ENCODE peak calls at places on chromosome 18, in four cellular contexts. X, M, Z and U are unnamed samples. For H3K4me1, the result is how much of the 10 kb centered on the place peaks cover.

GRCh38 chr18:58793361-58793760 is 71.3 kb upstream of the ZNF532 start:
- DNase-seq in X (peak), M (peak), Z (no peak), U (no peak)

GRCh38 chr18:4040391-4041172 is 414.5 kb downstream of the DLGAP1 start:
- DNase-seq in X (no peak), M (no peak), Z (no peak), U (peak)

GRCh38 chr18:23689031-23689615 is at the start of gene LAMA3:
- DNase-seq in X (peak), M (no peak), Z (peak), U (peak)

GRCh38 chr18:5073026-5073944 is 123.8 kb downstream of the AKAIN1 start:
- DNase-seq in X (peak), M (peak), Z (peak), U (peak)

GRCh38 chr18:71902482-71902881 is 641.7 kb downstream of the CBLN2 start:
- DNase-seq in X (no peak), M (no peak), Z (no peak), U (no peak)

GRCh38 chr18:6056171-6056932 is 161.0 kb upstream of the TMEM200C start:
- DNase-seq in X (peak), M (peak), Z (no peak), U (no peak)

GRCh38 chr18:32349728-32350395 is 120.8 kb downstream of the GAREM1 start:
- DNase-seq in X (peak), M (peak), Z (no peak), U (peak)

GRCh38 chr18:77065221-77065981 is 67.2 kb downstream of the MBP start:
- DNase-seq in X (peak), M (peak), Z (no peak), U (no peak)

GRCh38 chr18:25171334-25171733 is 180.6 kb downstream of the ZNF521 start:
- DNase-seq in X (no peak), M (no peak), Z (no peak), U (no peak)

GRCh38 chr18:57273194-57273593 is 79.2 kb upstream of the ST8SIA3 start:
- DNase-seq in X (no peak), M (no peak), Z (no peak), U (no peak)

GRCh38 chr18:25111382-25112070 is 240.4 kb downstream of the ZNF521 start:
- DNase-seq in X (no peak), M (peak), Z (no peak), U (no peak)

GRCh38 chr18:57776767-57777166 is 26.3 kb downstream of the ATP8B1 start:
- DNase-seq in X (no peak), M (peak), Z (no peak), U (peak)

GRCh38 chr18:31199190-31199769 is 36.6 kb upstream of the DSC1 start:
- DNase-seq in X (no peak), M (no peak), Z (no peak), U (no peak)

GRCh38 chr18:27763936-27764335 is 413.0 kb downstream of the CDH2 start:
- DNase-seq in X (no peak), M (no peak), Z (no peak), U (no peak)

GRCh38 chr18:51569153-51569552 is 371.7 kb upstream of the MEX3C start:
- DNase-seq in X (no peak), M (no peak), Z (no peak), U (no peak)

GRCh38 chr18:67969458-67969857 is 452.9 kb upstream of the DSEL start:
- DNase-seq in X (no peak), M (no peak), Z (no peak), U (no peak)

GRCh38 chr18:36176739-36177138 is 10.6 kb upstream of the MOCOS start:
- DNase-seq in X (peak), M (peak), Z (no peak), U (no peak)

GRCh38 chr18:46324556-46324955 is 220.4 kb downstream of the HAUS1 start:
- DNase-seq in X (peak), M (peak), Z (no peak), U (peak)

GRCh38 chr18:50194623-50195532 is at the start of gene MYO5B:
- DNase-seq in X (no peak), M (no peak), Z (peak), U (peak)

GRCh38 chr18:70290482-70291294 is 1.8 kb downstream of the SOCS6 start:
- DNase-seq in X (no peak), M (no peak), Z (no peak), U (no peak)

GRCh38 chr18:7417742-7418141 is 149.4 kb upstream of the PTPRM start:
- DNase-seq in X (no peak), M (no peak), Z (no peak), U (no peak)

GRCh38 chr18:3305354-3305762 is 43.4 kb downstream of the MYL12B start:
- DNase-seq in X (peak), M (peak), Z (no peak), U (peak)

GRCh38 chr18:58541789-58542425 is 87.0 kb downstream of the ALPK2 start:
- DNase-seq in X (peak), M (peak), Z (peak), U (no peak)

GRCh38 chr18:59861009-59861408 is 38.8 kb upstream of the PMAIP1 start:
- DNase-seq in X (peak), M (no peak), Z (no peak), U (no peak)

GRCh38 chr18:41543815-41544214 is 411.2 kb upstream of the PIK3C3 start:
- DNase-seq in X (no peak), M (no peak), Z (no peak), U (no peak)

GRCh38 chr18:27017901-27018500 is 152.5 kb upstream of the AQP4 start:
- DNase-seq in X (no peak), M (no peak), Z (no peak), U (peak)

GRCh38 chr18:7688580-7688979 is 121.5 kb downstream of the PTPRM start:
- DNase-seq in X (no peak), M (no peak), Z (no peak), U (no peak)

GRCh38 chr18:23532848-23533247 is 29.5 kb downstream of the RMC1 start:
- DNase-seq in X (no peak), M (no peak), Z (no peak), U (no peak)

GRCh38 chr18:44423826-44424225 is 256.9 kb upstream of the SETBP1 start:
- DNase-seq in X (no peak), M (no peak), Z (peak), U (no peak)

GRCh38 chr18:21391074-21391673 is 149.1 kb downstream of the GREB1L start:
- DNase-seq in X (peak), M (peak), Z (no peak), U (peak)

GRCh38 chr18:80022613-80023012 is 11.6 kb upstream of the RBFA start:
- DNase-seq in X (peak), M (peak), Z (no peak), U (peak)

GRCh38 chr18:22005191-22005824 is 164.1 kb upstream of the GATA6 start:
- DNase-seq in X (peak), M (peak), Z (no peak), U (no peak)

GRCh38 chr18:46174317-46175039 is 70.3 kb downstream of the HAUS1 start:
- DNase-seq in X (peak), M (peak), Z (peak), U (peak)

GRCh38 chr18:79818036-79818435 is 20.3 kb downstream of the KCNG2 start:
- DNase-seq in X (no peak), M (no peak), Z (peak), U (no peak)

GRCh38 chr18:36724591-36725001 is 104.2 kb downstream of the TPGS2 start:
- DNase-seq in X (peak), M (no peak), Z (no peak), U (no peak)

GRCh38 chr18:37309861-37310260 is 255.7 kb downstream of the CELF4 start:
- DNase-seq in X (no peak), M (no peak), Z (no peak), U (no peak)

GRCh38 chr18:21053127-21053526 is 58.5 kb downstream of the ROCK1 start:
- DNase-seq in X (peak), M (peak), Z (no peak), U (no peak)

GRCh38 chr18:8374652-8375051 is 234.6 kb upstream of the RAB12 start:
- DNase-seq in X (no peak), M (no peak), Z (no peak), U (no peak)

GRCh38 chr18:2103299-2103698 is 468.0 kb downstream of the METTL4 start:
- DNase-seq in X (no peak), M (no peak), Z (no peak), U (no peak)
- TF ChIP-seq CTCF in X (no peak), M (no peak), Z (no peak), U (no peak)

DNA sequence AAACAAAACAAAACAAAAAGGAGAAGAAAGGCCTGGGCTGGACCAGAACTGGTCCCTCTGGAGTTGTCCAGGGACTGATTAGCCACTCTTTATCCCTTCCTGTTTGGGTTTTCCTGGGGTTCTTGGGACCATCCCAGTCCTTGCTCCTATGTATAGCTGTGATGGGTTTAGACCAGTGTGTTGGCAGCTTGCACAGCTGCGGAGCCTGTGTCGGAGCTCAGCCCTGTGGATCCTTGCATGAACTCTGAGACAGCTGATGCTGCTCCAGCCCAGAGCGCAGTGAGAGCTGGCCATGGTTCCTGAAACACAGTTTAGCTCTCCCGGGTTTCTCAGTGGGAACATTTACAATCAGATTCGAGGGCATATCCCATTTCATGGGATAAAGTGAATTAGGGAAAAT is 16.9 kb downstream of the IMPA2 start:
- DNase-seq in X (no peak), M (peak), Z (no peak), U (no peak)
- H3K4me1 ChIP-seq in X (under half), M (under half), Z (under half), U (under half)

DNA sequence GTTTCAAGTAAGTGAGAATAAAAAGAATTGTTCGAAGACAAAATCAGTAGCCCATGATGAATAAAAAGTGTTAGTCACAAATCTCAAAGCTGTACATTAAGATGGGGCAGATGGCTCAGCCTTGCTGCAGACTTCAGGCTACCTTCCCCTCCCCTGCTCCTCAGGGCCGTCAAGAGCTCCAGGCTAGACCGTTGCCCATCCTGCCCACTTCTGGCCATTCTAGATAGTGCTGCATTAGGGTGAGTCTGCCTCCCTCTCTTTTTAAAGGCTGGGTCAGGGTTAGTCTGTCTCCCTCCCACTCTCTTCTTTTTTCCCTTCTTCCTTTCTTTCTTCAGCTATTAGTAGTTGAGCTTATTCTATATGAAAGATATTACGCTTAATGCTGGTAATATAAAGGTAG is 86.0 kb downstream of the MAPRE2 start:
- DNase-seq in X (peak), M (peak), Z (peak), U (peak)
- TF ChIP-seq CTCF in X (peak), M (no peak), Z (peak), U (peak)

DNA sequence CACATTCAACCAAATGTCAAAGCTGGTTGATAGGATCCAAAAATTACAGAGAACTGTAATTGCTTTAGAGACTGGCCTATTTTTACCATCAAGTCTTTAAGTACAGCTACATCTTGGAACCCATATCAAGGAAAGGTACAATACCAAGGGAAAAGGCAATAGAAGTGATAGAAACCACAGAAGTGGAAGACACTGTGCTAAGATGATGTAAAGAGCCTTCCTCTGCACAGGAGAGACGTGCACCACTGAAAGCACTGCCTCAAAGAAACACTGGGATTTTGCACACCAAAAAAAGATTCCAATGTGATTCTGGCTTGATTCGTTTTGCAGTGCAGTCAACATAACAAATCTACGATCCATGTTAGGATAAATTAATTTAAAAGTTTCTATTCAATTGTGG is 103.1 kb downstream of the BCL2 start:
- DNase-seq in X (no peak), M (no peak), Z (no peak), U (no peak)
- H3K4me1 ChIP-seq in X (under half), M (under half), Z (under half), U (under half)

GRCh38 chr18:63511285-63511684 is 30.9 kb upstream of the SERPINB12 start:
- DNase-seq in X (peak), M (peak), Z (peak), U (peak)

GRCh38 chr18:63508634-63509033 is 31.9 kb downstream of the SERPINB5 start:
- DNase-seq in X (no peak), M (no peak), Z (no peak), U (peak)

GRCh38 chr18:63506336-63506646 is 29.5 kb downstream of the SERPINB5 start:
- DNase-seq in X (no peak), M (no peak), Z (no peak), U (no peak)

GRCh38 chr18:63505566-63506335 is 29.0 kb downstream of the SERPINB5 start:
- DNase-seq in X (peak), M (peak), Z (peak), U (peak)
- TF ChIP-seq CTCF in X (peak), M (peak), Z (peak), U (peak)